ENCODE peak calls at places on chromosomes 1 and 21, in ten cellular contexts. X is LNCaP clone FGC; F is CD8-positive, alpha-beta T cell; W is AG10803; M is kidney epithelial cell; Y is HFF-Myc; N is fibroblast of the aortic adventitia; K is Peyer's patch; H is GM12864; S is brain microvascular endothelial cell. I is an unnamed sample.

GRCh38 chr21:31732891-31733520 is 1.1 kb upstream of the SCAF4 start:
- DNase-seq in W (peak), M (no peak), F (peak), K (peak), X (no peak), N (no peak), S (no peak), Y (no peak), H (no peak), I (no peak)

GRCh38 chr1:56409112-56409691 is 170.2 kb downstream of the PLPP3 start:
- DNase-seq in N (no peak), M (no peak), K (peak), S (no peak), F (no peak), W (peak), Y (no peak), H (no peak), X (no peak), I (no peak)

GRCh38 chr21:32021319-32022027 is 148.7 kb downstream of the HUNK start:
- DNase-seq in W (no peak), F (no peak), S (no peak), K (no peak), M (no peak), Y (no peak), X (peak), H (no peak), N (no peak), I (no peak)

GRCh38 chr1:228368801-228369607 is 37.6 kb downstream of the TRIM11 start:
- DNase-seq in S (no peak), W (no peak), X (no peak), M (no peak), N (peak), Y (no peak), F (no peak), H (no peak), K (no peak), I (no peak)

GRCh38 chr1:40824591-40825429 is 37.4 kb downstream of the CITED4 start:
- DNase-seq in Y (no peak), W (peak), S (peak), X (no peak), H (no peak), N (peak), M (no peak), K (no peak), F (no peak), I (peak)

GRCh38 chr21:20404915-20405314 is 593.3 kb upstream of the NCAM2 start:
- DNase-seq in Y (no peak), W (no peak), N (no peak), K (no peak), S (no peak), X (no peak), H (no peak), M (no peak), F (no peak), I (no peak)

GRCh38 chr21:43866659-43867331 is 1.8 kb downstream of the AGPAT3 start:
- DNase-seq in W (no peak), Y (no peak), S (no peak), K (peak), M (no peak), F (peak), N (no peak), H (no peak), X (no peak), I (no peak)

GRCh38 chr1:20361805-20362381 is 71.2 kb downstream of the VWA5B1 start:
- DNase-seq in M (no peak), X (peak), S (peak), N (peak), F (peak), H (no peak), W (peak), K (peak), Y (no peak), I (no peak)

GRCh38 chr1:36089393-36090121 is 865 bp downstream of the ADPRS start:
- DNase-seq in N (peak), M (no peak), Y (no peak), X (no peak), K (peak), H (peak), S (peak), F (no peak), W (peak), I (no peak)

GRCh38 chr21:32278068-32278467 is 781 bp downstream of the MIS18A start:
- DNase-seq in K (no peak), H (no peak), X (no peak), Y (no peak), M (no peak), W (no peak), S (no peak), F (no peak), N (no peak), I (no peak)

GRCh38 chr1:214187933-214188332 is 93.0 kb upstream of the SMYD2 start:
- DNase-seq in N (no peak), K (no peak), W (no peak), S (no peak), F (no peak), H (no peak), M (no peak), X (no peak), Y (no peak), I (no peak)

GRCh38 chr1:202593845-202594244 is 116.4 kb downstream of the SYT2 start:
- DNase-seq in W (peak), Y (no peak), K (no peak), F (no peak), S (no peak), N (peak), M (peak), X (no peak), H (no peak), I (no peak)

GRCh38 chr1:242842094-242842493 is 317.6 kb upstream of the PLD5 start:
- DNase-seq in F (no peak), X (no peak), N (no peak), Y (no peak), M (no peak), H (no peak), K (no peak), W (no peak), S (no peak), I (no peak)
- TF ChIP-seq CTCF in F (no peak), X (no peak), N (no peak), Y (no peak), M (no peak), H (no peak), K (no peak), W (no peak), S (no peak), I (no peak)

GRCh38 chr1:93323185-93323820 is 22.4 kb upstream of the DR1 start:
- DNase-seq in N (no peak), W (no peak), K (no peak), F (no peak), X (no peak), M (no peak), H (no peak), S (no peak), Y (no peak), I (no peak)
- H3K4me3 ChIP-seq in N (no peak), W (no peak), K (no peak), F (no peak), X (no peak), M (no peak), H (no peak), S (no peak), Y (no peak), I (no peak)

DNA sequence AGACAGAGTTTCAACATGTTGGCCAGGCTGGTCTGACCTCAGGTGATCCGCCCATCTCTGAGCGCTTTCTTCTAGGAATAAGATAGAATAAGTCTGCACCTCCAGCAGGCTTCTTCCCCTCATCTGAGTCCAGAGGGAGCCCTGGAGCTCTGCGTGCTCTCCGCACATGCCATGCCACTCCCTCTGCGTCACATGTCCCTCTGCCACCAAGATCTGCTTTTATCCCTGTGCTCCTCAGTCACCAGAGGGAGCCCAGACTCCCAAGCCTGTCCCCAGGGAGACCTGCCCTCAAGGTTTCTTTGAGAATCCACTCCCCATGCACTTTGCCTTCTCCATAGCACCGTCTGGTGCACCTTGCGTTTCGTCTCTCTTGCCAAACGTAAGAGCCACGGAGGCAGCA is 213.0 kb downstream of the CAMTA1 start:
- DNase-seq in X (peak), N (no peak), S (no peak), M (no peak), W (no peak), F (no peak), H (no peak), K (no peak), Y (no peak), I (no peak)
- TF ChIP-seq CTCF in X (peak), N (no peak), S (no peak), M (no peak), W (no peak), F (no peak), H (no peak), K (no peak), Y (no peak), I (no peak)

GRCh38 chr1:175673236-175674150 is 69.9 kb downstream of the TNR start:
- DNase-seq in K (peak), F (no peak), H (peak), W (no peak), S (no peak), Y (no peak), M (peak), N (no peak), X (no peak), I (no peak)
- H3K4me3 ChIP-seq in K (no peak), F (no peak), H (no peak), W (no peak), S (no peak), Y (no peak), M (no peak), N (no peak), X (no peak), I (no peak)

DNA sequence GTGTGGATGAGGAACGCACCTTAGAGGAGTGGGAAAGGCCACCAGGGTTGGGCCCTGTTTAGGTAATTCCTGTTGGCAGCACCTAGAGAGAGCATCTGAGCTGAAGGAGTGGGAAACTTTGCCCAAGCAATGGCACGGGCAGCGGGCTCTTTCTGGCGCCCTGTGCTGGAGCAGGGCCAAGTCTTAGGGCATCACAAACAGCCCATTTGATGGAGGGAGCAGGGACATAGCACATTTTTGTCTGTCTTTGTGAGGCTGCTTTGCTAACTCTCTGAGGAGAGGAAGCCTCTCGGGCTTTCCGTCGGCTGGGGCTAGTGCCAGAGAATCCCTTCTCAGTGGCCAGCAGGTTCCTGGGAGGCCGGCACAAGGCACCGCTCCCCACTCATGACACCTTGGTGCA is 22.5 kb upstream of the CNTN2 start:
- DNase-seq in N (no peak), F (no peak), K (no peak), X (no peak), W (no peak), H (no peak), M (no peak), S (no peak), Y (no peak), I (no peak)
- TF ChIP-seq CTCF in N (no peak), F (no peak), K (no peak), X (no peak), W (no peak), H (no peak), M (no peak), S (no peak), Y (no peak), I (no peak)